ENCODE peak calls at places on chromosomes 11 and 22, in ten cellular contexts. One of them, this sample, is unnamed.
A peak's percentile ranks its signal among the peaks of the same experiment; 100 is the strongest.

GRCh38 chr22:50306753-50307749 is at the start of gene PLXNB2:
- DNase-seq in occipital lobe: peak; percentile 81
- DNase-seq in Right ventricle myocardium superior: peak; percentile 92
- DNase-seq in pons: peak; percentile 86
- DNase-seq in COR-L47: peak; percentile 80
- DNase-seq in CD8-positive, alpha-beta T cell: no peak
- DNase-seq in stimulated activated CD4-positive, alpha-beta T cell treated with anti-CD3 and anti-CD28 coated beads, TNF-alpha, amount 100 ng/mL, for 24 hours: no peak
- DNase-seq in neural progenitor cell: peak; percentile 93
- DNase-seq in vagina: no peak
- DNase-seq in sciatic nerve: peak; percentile 88
- DNase-seq in this sample: peak; percentile 82

GRCh38 chr11:102592634-102593581 is 32.2 kb downstream of the MMP20 start:
- DNase-seq in occipital lobe: no peak
- DNase-seq in Right ventricle myocardium superior: no peak
- DNase-seq in pons: no peak
- DNase-seq in COR-L47: no peak
- DNase-seq in CD8-positive, alpha-beta T cell: no peak
- DNase-seq in stimulated activated CD4-positive, alpha-beta T cell treated with anti-CD3 and anti-CD28 coated beads, TNF-alpha, amount 100 ng/mL, for 24 hours: no peak
- DNase-seq in neural progenitor cell: peak; percentile 58
- DNase-seq in vagina: no peak
- DNase-seq in sciatic nerve: no peak
- DNase-seq in this sample: no peak

GRCh38 chr11:120880791-120881190 is 143.1 kb upstream of the TBCEL start:
- DNase-seq in occipital lobe: no peak
- DNase-seq in Right ventricle myocardium superior: no peak
- DNase-seq in pons: no peak
- DNase-seq in COR-L47: no peak
- DNase-seq in CD8-positive, alpha-beta T cell: no peak
- DNase-seq in stimulated activated CD4-positive, alpha-beta T cell treated with anti-CD3 and anti-CD28 coated beads, TNF-alpha, amount 100 ng/mL, for 24 hours: no peak
- DNase-seq in neural progenitor cell: no peak
- DNase-seq in vagina: no peak
- DNase-seq in sciatic nerve: no peak
- DNase-seq in this sample: no peak

GRCh38 chr22:49380828-49381114 is 446.9 kb downstream of the BRD1 start:
- DNase-seq in occipital lobe: no peak
- DNase-seq in Right ventricle myocardium superior: no peak
- DNase-seq in pons: no peak
- DNase-seq in COR-L47: peak; percentile 45
- DNase-seq in CD8-positive, alpha-beta T cell: no peak
- DNase-seq in stimulated activated CD4-positive, alpha-beta T cell treated with anti-CD3 and anti-CD28 coated beads, TNF-alpha, amount 100 ng/mL, for 24 hours: no peak
- DNase-seq in neural progenitor cell: no peak
- DNase-seq in vagina: no peak
- DNase-seq in sciatic nerve: no peak
- DNase-seq in this sample: no peak

GRCh38 chr11:131880279-131880678 is 509.9 kb downstream of the NTM start:
- DNase-seq in occipital lobe: no peak
- DNase-seq in Right ventricle myocardium superior: no peak
- DNase-seq in pons: no peak
- DNase-seq in COR-L47: no peak
- DNase-seq in CD8-positive, alpha-beta T cell: no peak
- DNase-seq in stimulated activated CD4-positive, alpha-beta T cell treated with anti-CD3 and anti-CD28 coated beads, TNF-alpha, amount 100 ng/mL, for 24 hours: no peak
- DNase-seq in neural progenitor cell: peak; percentile 46
- DNase-seq in vagina: no peak
- DNase-seq in sciatic nerve: no peak
- DNase-seq in this sample: no peak

GRCh38 chr22:36298601-36299000 is 45.7 kb downstream of the APOL1 start:
- DNase-seq in occipital lobe: no peak
- DNase-seq in Right ventricle myocardium superior: peak; percentile 30
- DNase-seq in pons: no peak
- DNase-seq in COR-L47: no peak
- DNase-seq in CD8-positive, alpha-beta T cell: no peak
- DNase-seq in stimulated activated CD4-positive, alpha-beta T cell treated with anti-CD3 and anti-CD28 coated beads, TNF-alpha, amount 100 ng/mL, for 24 hours: no peak
- DNase-seq in neural progenitor cell: no peak
- DNase-seq in vagina: no peak
- DNase-seq in sciatic nerve: no peak
- DNase-seq in this sample: no peak

GRCh38 chr11:67415501-67416304 is at the start of gene CARNS1:
- DNase-seq in occipital lobe: no peak
- DNase-seq in Right ventricle myocardium superior: no peak
- DNase-seq in pons: no peak
- DNase-seq in COR-L47: no peak
- DNase-seq in CD8-positive, alpha-beta T cell: no peak
- DNase-seq in stimulated activated CD4-positive, alpha-beta T cell treated with anti-CD3 and anti-CD28 coated beads, TNF-alpha, amount 100 ng/mL, for 24 hours: no peak
- DNase-seq in neural progenitor cell: peak; percentile 38
- DNase-seq in vagina: no peak
- DNase-seq in sciatic nerve: no peak
- DNase-seq in this sample: no peak

GRCh38 chr11:1168256-1168655 is 10.5 kb downstream of the MUC5AC start:
- DNase-seq in occipital lobe: no peak
- DNase-seq in Right ventricle myocardium superior: no peak
- DNase-seq in pons: no peak
- DNase-seq in COR-L47: no peak
- DNase-seq in CD8-positive, alpha-beta T cell: no peak
- DNase-seq in stimulated activated CD4-positive, alpha-beta T cell treated with anti-CD3 and anti-CD28 coated beads, TNF-alpha, amount 100 ng/mL, for 24 hours: no peak
- DNase-seq in neural progenitor cell: no peak
- DNase-seq in vagina: no peak
- DNase-seq in sciatic nerve: no peak
- DNase-seq in this sample: no peak

GRCh38 chr11:76371170-76371569 is 9.8 kb downstream of the THAP12 start:
- DNase-seq in occipital lobe: no peak
- DNase-seq in Right ventricle myocardium superior: no peak
- DNase-seq in pons: no peak
- DNase-seq in COR-L47: no peak
- DNase-seq in CD8-positive, alpha-beta T cell: no peak
- DNase-seq in stimulated activated CD4-positive, alpha-beta T cell treated with anti-CD3 and anti-CD28 coated beads, TNF-alpha, amount 100 ng/mL, for 24 hours: peak; percentile 8
- DNase-seq in neural progenitor cell: no peak
- DNase-seq in vagina: no peak
- DNase-seq in sciatic nerve: no peak
- DNase-seq in this sample: no peak

GRCh38 chr11:11620966-11621880 is 582 bp downstream of the GALNT18 start:
- DNase-seq in occipital lobe: peak; percentile 37
- DNase-seq in Right ventricle myocardium superior: peak; percentile 66
- DNase-seq in pons: peak; percentile 14
- DNase-seq in COR-L47: peak; percentile 51
- DNase-seq in CD8-positive, alpha-beta T cell: no peak
- DNase-seq in stimulated activated CD4-positive, alpha-beta T cell treated with anti-CD3 and anti-CD28 coated beads, TNF-alpha, amount 100 ng/mL, for 24 hours: no peak
- DNase-seq in neural progenitor cell: peak; percentile 62
- DNase-seq in vagina: no peak
- DNase-seq in sciatic nerve: peak; percentile 69
- DNase-seq in this sample: peak; percentile 36

GRCh38 chr22:34427841-34428240 is 507.6 kb upstream of the LARGE1 start:
- DNase-seq in occipital lobe: no peak
- DNase-seq in Right ventricle myocardium superior: no peak
- DNase-seq in pons: no peak
- DNase-seq in COR-L47: no peak
- DNase-seq in CD8-positive, alpha-beta T cell: no peak
- DNase-seq in stimulated activated CD4-positive, alpha-beta T cell treated with anti-CD3 and anti-CD28 coated beads, TNF-alpha, amount 100 ng/mL, for 24 hours: no peak
- DNase-seq in neural progenitor cell: no peak
- DNase-seq in vagina: no peak
- DNase-seq in sciatic nerve: no peak
- DNase-seq in this sample: no peak

GRCh38 chr11:1401656-1402221 is 12.0 kb downstream of the BRSK2 start:
- DNase-seq in occipital lobe: peak; percentile 63
- DNase-seq in Right ventricle myocardium superior: peak; percentile 75
- DNase-seq in pons: peak; percentile 66
- DNase-seq in COR-L47: peak; percentile 67
- DNase-seq in CD8-positive, alpha-beta T cell: no peak
- DNase-seq in stimulated activated CD4-positive, alpha-beta T cell treated with anti-CD3 and anti-CD28 coated beads, TNF-alpha, amount 100 ng/mL, for 24 hours: no peak
- DNase-seq in neural progenitor cell: peak; percentile 93
- DNase-seq in vagina: no peak
- DNase-seq in sciatic nerve: peak; percentile 89
- DNase-seq in this sample: peak; percentile 97

GRCh38 chr11:17602105-17603001 is 55.3 kb downstream of the OTOG start:
- DNase-seq in occipital lobe: no peak
- DNase-seq in Right ventricle myocardium superior: no peak
- DNase-seq in pons: no peak
- DNase-seq in COR-L47: no peak
- DNase-seq in CD8-positive, alpha-beta T cell: no peak
- DNase-seq in stimulated activated CD4-positive, alpha-beta T cell treated with anti-CD3 and anti-CD28 coated beads, TNF-alpha, amount 100 ng/mL, for 24 hours: no peak
- DNase-seq in neural progenitor cell: no peak
- DNase-seq in vagina: peak; percentile 77
- DNase-seq in sciatic nerve: no peak
- DNase-seq in this sample: no peak

GRCh38 chr11:6646040-6646439 is 9.6 kb downstream of the DCHS1 start:
- DNase-seq in occipital lobe: no peak
- DNase-seq in Right ventricle myocardium superior: peak; percentile 87
- DNase-seq in pons: no peak
- DNase-seq in COR-L47: no peak
- DNase-seq in CD8-positive, alpha-beta T cell: no peak
- DNase-seq in stimulated activated CD4-positive, alpha-beta T cell treated with anti-CD3 and anti-CD28 coated beads, TNF-alpha, amount 100 ng/mL, for 24 hours: no peak
- DNase-seq in neural progenitor cell: no peak
- DNase-seq in vagina: peak; percentile 89
- DNase-seq in sciatic nerve: peak; percentile 87
- DNase-seq in this sample: no peak

GRCh38 chr11:1303973-1304372 is 5.5 kb downstream of the TOLLIP start:
- DNase-seq in occipital lobe: no peak
- DNase-seq in Right ventricle myocardium superior: no peak
- DNase-seq in pons: no peak
- DNase-seq in COR-L47: no peak
- DNase-seq in CD8-positive, alpha-beta T cell: no peak
- DNase-seq in stimulated activated CD4-positive, alpha-beta T cell treated with anti-CD3 and anti-CD28 coated beads, TNF-alpha, amount 100 ng/mL, for 24 hours: no peak
- DNase-seq in neural progenitor cell: no peak
- DNase-seq in vagina: peak; percentile 77
- DNase-seq in sciatic nerve: peak; percentile 60
- DNase-seq in this sample: no peak

GRCh38 chr11:117535201-117535869 is 207.7 kb downstream of the CEP164 start:
- DNase-seq in occipital lobe: peak; percentile 79
- DNase-seq in Right ventricle myocardium superior: peak; percentile 83
- DNase-seq in pons: peak; percentile 84
- DNase-seq in COR-L47: peak; percentile 77
- DNase-seq in CD8-positive, alpha-beta T cell: no peak
- DNase-seq in stimulated activated CD4-positive, alpha-beta T cell treated with anti-CD3 and anti-CD28 coated beads, TNF-alpha, amount 100 ng/mL, for 24 hours: no peak
- DNase-seq in neural progenitor cell: no peak
- DNase-seq in vagina: no peak
- DNase-seq in sciatic nerve: peak; percentile 74
- DNase-seq in this sample: no peak

GRCh38 chr22:29043906-29044575 is 17.6 kb downstream of the C22orf31 start:
- DNase-seq in occipital lobe: no peak
- DNase-seq in Right ventricle myocardium superior: no peak
- DNase-seq in pons: no peak
- DNase-seq in COR-L47: no peak
- DNase-seq in CD8-positive, alpha-beta T cell: no peak
- DNase-seq in stimulated activated CD4-positive, alpha-beta T cell treated with anti-CD3 and anti-CD28 coated beads, TNF-alpha, amount 100 ng/mL, for 24 hours: no peak
- DNase-seq in neural progenitor cell: no peak
- DNase-seq in vagina: no peak
- DNase-seq in sciatic nerve: no peak
- DNase-seq in this sample: no peak

GRCh38 chr11:114783805-114784204 is 105.5 kb downstream of the NXPE2 start:
- DNase-seq in occipital lobe: no peak
- DNase-seq in Right ventricle myocardium superior: no peak
- DNase-seq in pons: no peak
- DNase-seq in COR-L47: no peak
- DNase-seq in CD8-positive, alpha-beta T cell: no peak
- DNase-seq in stimulated activated CD4-positive, alpha-beta T cell treated with anti-CD3 and anti-CD28 coated beads, TNF-alpha, amount 100 ng/mL, for 24 hours: no peak
- DNase-seq in neural progenitor cell: no peak
- DNase-seq in vagina: no peak
- DNase-seq in sciatic nerve: no peak
- DNase-seq in this sample: no peak

GRCh38 chr11:76410771-76411423 is 29.8 kb downstream of the GVQW3 start:
- DNase-seq in occipital lobe: no peak
- DNase-seq in Right ventricle myocardium superior: no peak
- DNase-seq in pons: no peak
- DNase-seq in COR-L47: no peak
- DNase-seq in CD8-positive, alpha-beta T cell: no peak
- DNase-seq in stimulated activated CD4-positive, alpha-beta T cell treated with anti-CD3 and anti-CD28 coated beads, TNF-alpha, amount 100 ng/mL, for 24 hours: no peak
- DNase-seq in neural progenitor cell: no peak
- DNase-seq in vagina: no peak
- DNase-seq in sciatic nerve: no peak
- DNase-seq in this sample: peak; percentile 43

GRCh38 chr11:72418834-72419560 is 15.3 kb downstream of the CLPB start:
- DNase-seq in occipital lobe: no peak
- DNase-seq in Right ventricle myocardium superior: no peak
- DNase-seq in pons: no peak
- DNase-seq in COR-L47: no peak
- DNase-seq in CD8-positive, alpha-beta T cell: no peak
- DNase-seq in stimulated activated CD4-positive, alpha-beta T cell treated with anti-CD3 and anti-CD28 coated beads, TNF-alpha, amount 100 ng/mL, for 24 hours: no peak
- DNase-seq in neural progenitor cell: no peak
- DNase-seq in vagina: no peak
- DNase-seq in sciatic nerve: no peak
- DNase-seq in this sample: no peak

GRCh38 chr22:50027639-50028537 is 15.3 kb upstream of the IL17REL start:
- DNase-seq in occipital lobe: peak; percentile 33
- DNase-seq in Right ventricle myocardium superior: peak; percentile 19
- DNase-seq in pons: no peak
- DNase-seq in COR-L47: no peak
- DNase-seq in CD8-positive, alpha-beta T cell: no peak
- DNase-seq in stimulated activated CD4-positive, alpha-beta T cell treated with anti-CD3 and anti-CD28 coated beads, TNF-alpha, amount 100 ng/mL, for 24 hours: no peak
- DNase-seq in neural progenitor cell: no peak
- DNase-seq in vagina: no peak
- DNase-seq in sciatic nerve: peak; percentile 57
- DNase-seq in this sample: no peak

GRCh38 chr11:113725883-113726405 is 19.8 kb upstream of the TMPRSS5 start:
- DNase-seq in occipital lobe: no peak
- DNase-seq in Right ventricle myocardium superior: no peak
- DNase-seq in pons: no peak
- DNase-seq in COR-L47: no peak
- DNase-seq in CD8-positive, alpha-beta T cell: no peak
- DNase-seq in stimulated activated CD4-positive, alpha-beta T cell treated with anti-CD3 and anti-CD28 coated beads, TNF-alpha, amount 100 ng/mL, for 24 hours: no peak
- DNase-seq in neural progenitor cell: no peak
- DNase-seq in vagina: no peak
- DNase-seq in sciatic nerve: no peak
- DNase-seq in this sample: no peak

GRCh38 chr11:75239551-75240290 is 853 bp upstream of the TPBGL start:
- DNase-seq in occipital lobe: no peak
- DNase-seq in Right ventricle myocardium superior: no peak
- DNase-seq in pons: no peak
- DNase-seq in COR-L47: no peak
- DNase-seq in CD8-positive, alpha-beta T cell: no peak
- DNase-seq in stimulated activated CD4-positive, alpha-beta T cell treated with anti-CD3 and anti-CD28 coated beads, TNF-alpha, amount 100 ng/mL, for 24 hours: no peak
- DNase-seq in neural progenitor cell: no peak
- DNase-seq in vagina: no peak
- DNase-seq in sciatic nerve: peak; percentile 45
- DNase-seq in this sample: no peak

GRCh38 chr11:78940500-78941225 is 366.0 kb upstream of the NARS2 start:
- DNase-seq in occipital lobe: no peak
- DNase-seq in Right ventricle myocardium superior: no peak
- DNase-seq in pons: no peak
- DNase-seq in COR-L47: no peak
- DNase-seq in CD8-positive, alpha-beta T cell: no peak
- DNase-seq in stimulated activated CD4-positive, alpha-beta T cell treated with anti-CD3 and anti-CD28 coated beads, TNF-alpha, amount 100 ng/mL, for 24 hours: no peak
- DNase-seq in neural progenitor cell: peak; percentile 89
- DNase-seq in vagina: no peak
- DNase-seq in sciatic nerve: no peak
- DNase-seq in this sample: peak; percentile 56

GRCh38 chr11:30960387-30960992 is 374.3 kb upstream of the MPPED2 start:
- DNase-seq in occipital lobe: no peak
- DNase-seq in Right ventricle myocardium superior: no peak
- DNase-seq in pons: peak; percentile 45
- DNase-seq in COR-L47: peak; percentile 71
- DNase-seq in CD8-positive, alpha-beta T cell: no peak
- DNase-seq in stimulated activated CD4-positive, alpha-beta T cell treated with anti-CD3 and anti-CD28 coated beads, TNF-alpha, amount 100 ng/mL, for 24 hours: no peak
- DNase-seq in neural progenitor cell: peak; percentile 72
- DNase-seq in vagina: no peak
- DNase-seq in sciatic nerve: no peak
- DNase-seq in this sample: peak; percentile 7

GRCh38 chr11:123856444-123856843 is 29.0 kb downstream of the TMEM225 start:
- DNase-seq in occipital lobe: no peak
- DNase-seq in Right ventricle myocardium superior: no peak
- DNase-seq in pons: no peak
- DNase-seq in COR-L47: no peak
- DNase-seq in CD8-positive, alpha-beta T cell: no peak
- DNase-seq in stimulated activated CD4-positive, alpha-beta T cell treated with anti-CD3 and anti-CD28 coated beads, TNF-alpha, amount 100 ng/mL, for 24 hours: no peak
- DNase-seq in neural progenitor cell: no peak
- DNase-seq in vagina: no peak
- DNase-seq in sciatic nerve: no peak
- DNase-seq in this sample: no peak

GRCh38 chr22:23233084-23233501 is 52.8 kb downstream of the BCR start:
- DNase-seq in occipital lobe: no peak
- DNase-seq in Right ventricle myocardium superior: peak; percentile 83
- DNase-seq in pons: no peak
- DNase-seq in COR-L47: no peak
- DNase-seq in CD8-positive, alpha-beta T cell: no peak
- DNase-seq in stimulated activated CD4-positive, alpha-beta T cell treated with anti-CD3 and anti-CD28 coated beads, TNF-alpha, amount 100 ng/mL, for 24 hours: no peak
- DNase-seq in neural progenitor cell: no peak
- DNase-seq in vagina: no peak
- DNase-seq in sciatic nerve: no peak
- DNase-seq in this sample: no peak

GRCh38 chr22:41983516-41983915 is 14.3 kb downstream of the SEPTIN3 start:
- DNase-seq in occipital lobe: no peak
- DNase-seq in Right ventricle myocardium superior: no peak
- DNase-seq in pons: peak; percentile 21
- DNase-seq in COR-L47: no peak
- DNase-seq in CD8-positive, alpha-beta T cell: no peak
- DNase-seq in stimulated activated CD4-positive, alpha-beta T cell treated with anti-CD3 and anti-CD28 coated beads, TNF-alpha, amount 100 ng/mL, for 24 hours: no peak
- DNase-seq in neural progenitor cell: no peak
- DNase-seq in vagina: no peak
- DNase-seq in sciatic nerve: no peak
- DNase-seq in this sample: no peak

This sample was measured in nephron progenitor cell.